ENCODE peak calls at places on chromosomes 2 and 18, in five cellular contexts. X is CD4-positive, CD25-positive, alpha-beta regulatory T cell; R is NB4; Y is foreskin keratinocyte; I is nucleus accumbens. Z is an unnamed sample.

GRCh38 chr2:127463155-127463991 is 45.1 kb downstream of the PROC start:
- DNase-seq in I (no peak), Y (no peak), R (no peak), X (no peak), Z (no peak)

GRCh38 chr2:197708331-197708730 is 3.2 kb downstream of the MARS2 start:
- DNase-seq in Y (peak), X (no peak), I (no peak), R (peak), Z (no peak)

GRCh38 chr2:120775261-120775660 is 39.6 kb downstream of the GLI2 start:
- DNase-seq in X (no peak), Y (no peak), I (no peak), R (no peak), Z (no peak)

GRCh38 chr2:101981484-101981883 is 10.3 kb upstream of the IL1R2 start:
- DNase-seq in R (no peak), X (no peak), I (no peak), Y (no peak), Z (no peak)

GRCh38 chr2:180873219-180873618 is 107.2 kb upstream of the UBE2E3 start:
- DNase-seq in X (no peak), I (no peak), Y (no peak), R (no peak), Z (no peak)

GRCh38 chr2:16406497-16406896 is 259.1 kb downstream of the CYRIA start:
- DNase-seq in Y (no peak), I (no peak), R (no peak), X (no peak), Z (no peak)

GRCh38 chr2:222353998-222354397 is 55.2 kb upstream of the PAX3 start:
- DNase-seq in R (no peak), I (no peak), X (no peak), Y (no peak), Z (no peak)

GRCh38 chr18:68121308-68121707 is 593.6 kb downstream of the TMX3 start:
- DNase-seq in Y (no peak), R (no peak), X (no peak), I (no peak), Z (no peak)

GRCh38 chr18:48832961-48833700 is 117.6 kb downstream of the SMAD7 start:
- DNase-seq in X (no peak), I (no peak), R (peak), Y (peak), Z (no peak)

GRCh38 chr2:6828299-6828584 is 37.5 kb downstream of the CMPK2 start:
- DNase-seq in X (no peak), Y (peak), R (peak), I (no peak), Z (no peak)

GRCh38 chr2:198973181-198973580 is 484.6 kb downstream of the SATB2 start:
- DNase-seq in R (no peak), I (no peak), X (no peak), Y (peak), Z (no peak)

GRCh38 chr2:52416340-52416739 is 1351.3 kb upstream of the CHAC2 start:
- DNase-seq in I (no peak), R (peak), X (no peak), Y (no peak), Z (no peak)

GRCh38 chr2:182360012-182360662 is 66.7 kb downstream of the PDE1A start:
- DNase-seq in R (no peak), Y (peak), I (no peak), X (no peak), Z (no peak)

GRCh38 chr2:236715511-236715961 is 145.9 kb downstream of the ACKR3 start:
- DNase-seq in X (no peak), I (no peak), Y (no peak), R (no peak), Z (no peak)

Z was measured in GM10248.